ENCODE peak calls at places on chromosome 2, in five cellular contexts. N, I, O, G and C are unnamed samples.
A peak's percentile ranks its signal among the peaks of the same experiment; 100 is the strongest.

GRCh38 chr2:51673628-51674027 is 641.7 kb upstream of the NRXN1 start:
- DNase-seq in G (no peak), O (no peak), N (no peak), I (no peak), C (no peak)

GRCh38 chr2:159145745-159146359 is 140.7 kb downstream of the WDSUB1 start:
- DNase-seq in G (no peak), N (no peak), I (no peak), O (no peak), C (no peak)

GRCh38 chr2:241762321-241762932 is 14.2 kb upstream of the GAL3ST2 start:
- DNase-seq in O (no peak), G (no peak), I (no peak), N (peak; percentile 3), C (no peak)

GRCh38 chr2:73979686-73980085 is 5.0 kb upstream of the TET3 start:
- DNase-seq in N (no peak), O (no peak), G (peak; percentile 78), I (peak; percentile 92), C (no peak)

GRCh38 chr2:39996653-39997080 is 217.6 kb upstream of the THUMPD2 start:
- DNase-seq in I (peak; percentile 95), G (no peak), N (no peak), O (no peak), C (no peak)

GRCh38 chr2:224209927-224210326 is 170.8 kb upstream of the SERPINE2 start:
- DNase-seq in I (no peak), G (no peak), O (no peak), N (no peak), C (no peak)

GRCh38 chr2:240922234-240922981 is 16.3 kb downstream of the CROCC2 start:
- DNase-seq in O (no peak), N (peak; percentile 11), I (no peak), G (no peak), C (no peak)

GRCh38 chr2:3970791-3971190 is 267.4 kb downstream of the DCDC2C start:
- DNase-seq in O (no peak), N (no peak), G (no peak), I (no peak), C (peak; percentile 22)

GRCh38 chr2:227653419-227653818 is 13.2 kb upstream of the SCYGR5 start:
- DNase-seq in N (no peak), G (peak; percentile 6), I (peak; percentile 27), O (no peak), C (no peak)

GRCh38 chr2:5798083-5798482 is 105.9 kb downstream of the SOX11 start:
- DNase-seq in I (peak; percentile 97), N (no peak), G (no peak), O (no peak), C (no peak)

GRCh38 chr2:128781166-128781887 is 462.7 kb upstream of the HS6ST1 start:
- DNase-seq in O (no peak), G (no peak), I (no peak), N (no peak), C (no peak)

GRCh38 chr2:107013884-107014283 is 127.9 kb upstream of the ST6GAL2 start:
- DNase-seq in N (no peak), G (no peak), I (no peak), O (no peak), C (no peak)

GRCh38 chr2:55493220-55493619 is 26.3 kb upstream of the CFAP36 start:
- DNase-seq in I (peak; percentile 68), G (no peak), N (no peak), O (no peak), C (no peak)

GRCh38 chr2:29114514-29114840 is 738 bp upstream of the CLIP4 start:
- DNase-seq in G (no peak), O (peak; percentile 57), I (no peak), N (peak; percentile 20), C (no peak)

GRCh38 chr2:204114294-204114693 is 177.7 kb downstream of the ICOS start:
- DNase-seq in N (no peak), G (no peak), O (no peak), I (no peak), C (no peak)

GRCh38 chr2:229974271-229974670 is 52.0 kb downstream of the FBXO36 start:
- DNase-seq in G (peak; percentile 10), I (peak; percentile 78), O (no peak), N (no peak), C (no peak)

GRCh38 chr2:75108937-75109482 is 90.3 kb downstream of the TACR1 start:
- DNase-seq in N (no peak), I (no peak), O (no peak), G (no peak), C (no peak)

GRCh38 chr2:25588576-25588975 is 84.8 kb downstream of the DTNB start:
- DNase-seq in I (no peak), O (no peak), G (no peak), N (no peak), C (no peak)

GRCh38 chr2:130840506-130840905 is 3.8 kb downstream of the ARHGEF4 start:
- DNase-seq in G (no peak), I (no peak), O (no peak), N (no peak), C (no peak)

GRCh38 chr2:225464346-225465025 is 65.0 kb downstream of the NYAP2 start:
- DNase-seq in N (no peak), I (no peak), G (no peak), O (no peak), C (no peak)

GRCh38 chr2:85785027-85785822 is 31.4 kb downstream of the ATOH8 start:
- DNase-seq in G (no peak), I (peak; percentile 23), N (no peak), O (no peak), C (peak; percentile 55)

GRCh38 chr2:133674433-133675331 is 106.4 kb upstream of the NCKAP5 start:
- DNase-seq in N (peak; percentile 21), O (no peak), G (peak; percentile 17), I (peak; percentile 90), C (peak; percentile 67)

GRCh38 chr2:237122214-237122666 is 36.6 kb downstream of the COPS8 start:
- DNase-seq in I (peak; percentile 87), G (peak; percentile 56), N (peak; percentile 50), O (peak; percentile 29), C (peak; percentile 76)

GRCh38 chr2:181047829-181048228 is 67.4 kb downstream of the UBE2E3 start:
- DNase-seq in G (no peak), O (no peak), N (no peak), I (no peak), C (no peak)

GRCh38 chr2:227703280-227703732 is 14.5 kb downstream of the SLC19A3 start:
- DNase-seq in G (peak; percentile 62), N (no peak), I (peak; percentile 7), O (no peak), C (peak; percentile 40)

GRCh38 chr2:240596491-240596931 is 10.0 kb downstream of the CAPN10 start:
- DNase-seq in O (no peak), N (no peak), I (no peak), G (no peak), C (no peak)

GRCh38 chr2:166972002-166972401 is 83.7 kb downstream of the XIRP2 start:
- DNase-seq in I (no peak), O (no peak), N (no peak), G (no peak), C (no peak)

GRCh38 chr2:235054919-235055318 is 103.1 kb downstream of the SH3BP4 start:
- DNase-seq in O (no peak), G (no peak), I (no peak), N (no peak), C (no peak)

GRCh38 chr2:143607446-143608110 is 478.4 kb downstream of the ARHGAP15 start:
- DNase-seq in N (no peak), O (no peak), I (peak; percentile 68), G (no peak), C (no peak)